ENCODE peak calls at places on chromosomes 6 and 20, in six cellular contexts. V, K, J, X, Q and Z are unnamed samples.

GRCh38 chr6:104143757-104144156 is 716.0 kb downstream of the HACE1 start:
- DNase-seq in V (no peak), K (no peak), J (no peak), X (no peak), Q (no peak), Z (no peak)

GRCh38 chr6:44367686-44368085 is 19.8 kb upstream of the CDC5L start:
- DNase-seq in V (no peak), K (no peak), J (no peak), X (no peak), Q (no peak), Z (no peak)

GRCh38 chr6:125153541-125154183 is at the start of gene TPD52L1:
- DNase-seq in V (peak; percentile 66), K (peak; percentile 47), J (peak; percentile 59), X (peak; percentile 93), Q (no peak), Z (peak; percentile 65)

GRCh38 chr6:28207244-28208179 is 17.6 kb upstream of the ZSCAN9 start:
- DNase-seq in V (no peak), K (no peak), J (peak; percentile 31), X (no peak), Q (no peak), Z (no peak)

GRCh38 chr6:68951350-68951749 is 316.3 kb downstream of the ADGRB3 start:
- DNase-seq in V (no peak), K (no peak), J (no peak), X (peak; percentile 9), Q (no peak), Z (no peak)

GRCh38 chr20:57899554-57899953 is 189.7 kb upstream of the PMEPA1 start:
- DNase-seq in V (no peak), K (no peak), J (no peak), X (no peak), Q (no peak), Z (no peak)

GRCh38 chr20:50151034-50151743 is 2.3 kb downstream of the PEDS1 start:
- DNase-seq in V (no peak), K (no peak), J (no peak), X (peak; percentile 55), Q (no peak), Z (no peak)

GRCh38 chr6:15329154-15329781 is 83.4 kb downstream of the JARID2 start:
- DNase-seq in V (no peak), K (no peak), J (no peak), X (no peak), Q (no peak), Z (no peak)

GRCh38 chr6:11769816-11770545 is 8.6 kb downstream of the ADTRP start:
- DNase-seq in V (no peak), K (no peak), J (no peak), X (peak; percentile 45), Q (no peak), Z (no peak)

GRCh38 chr6:170203212-170203611 is 87.7 kb downstream of the DLL1 start:
- DNase-seq in V (no peak), K (no peak), J (no peak), X (no peak), Q (no peak), Z (no peak)

GRCh38 chr20:55375920-55376319 is 629.4 kb downstream of the CBLN4 start:
- DNase-seq in V (no peak), K (no peak), J (no peak), X (no peak), Q (no peak), Z (no peak)

GRCh38 chr20:48544402-48545333 is 283.1 kb downstream of the PREX1 start:
- DNase-seq in V (no peak), K (no peak), J (no peak), X (no peak), Q (no peak), Z (no peak)

GRCh38 chr6:32843979-32844838 is at the start of gene PSMB8:
- DNase-seq in V (peak; percentile 96), K (peak; percentile 88), J (peak; percentile 80), X (peak; percentile 91), Q (peak; percentile 98), Z (peak; percentile 81)
- TF ChIP-seq POLR2A in V (peak; percentile 61), K (peak; percentile 75), J (peak; percentile 94), X (no peak), Q (peak; percentile 81), Z (peak; percentile 91)

GRCh38 chr6:474454-475185 is 83.1 kb downstream of the IRF4 start:
- DNase-seq in V (no peak), K (no peak), J (peak; percentile 69), X (peak; percentile 18), Q (peak; percentile 59), Z (peak; percentile 72)
- TF ChIP-seq TAF1 in V (no peak), K (no peak), J (no peak), X (no peak), Q (no peak), Z (no peak)

GRCh38 chr6:13711384-13711725 is 280 bp downstream of the RANBP9 start:
- DNase-seq in V (no peak), K (no peak), J (no peak), X (no peak), Q (no peak), Z (no peak)

GRCh38 chr6:13708679-13709261 is 2.9 kb downstream of the RANBP9 start:
- DNase-seq in V (no peak), K (no peak), J (no peak), X (peak; percentile 23), Q (no peak), Z (no peak)

GRCh38 chr6:13711726-13712484 is at the start of gene RANBP9:
- DNase-seq in V (peak; percentile 84), K (peak; percentile 71), J (peak; percentile 70), X (peak; percentile 93), Q (peak; percentile 43), Z (peak; percentile 77)

GRCh38 chr6:13710552-13711383 is 867 bp downstream of the RANBP9 start:
- DNase-seq in V (peak; percentile 67), K (no peak), J (peak; percentile 27), X (peak; percentile 74), Q (no peak), Z (peak; percentile 33)

DNA sequence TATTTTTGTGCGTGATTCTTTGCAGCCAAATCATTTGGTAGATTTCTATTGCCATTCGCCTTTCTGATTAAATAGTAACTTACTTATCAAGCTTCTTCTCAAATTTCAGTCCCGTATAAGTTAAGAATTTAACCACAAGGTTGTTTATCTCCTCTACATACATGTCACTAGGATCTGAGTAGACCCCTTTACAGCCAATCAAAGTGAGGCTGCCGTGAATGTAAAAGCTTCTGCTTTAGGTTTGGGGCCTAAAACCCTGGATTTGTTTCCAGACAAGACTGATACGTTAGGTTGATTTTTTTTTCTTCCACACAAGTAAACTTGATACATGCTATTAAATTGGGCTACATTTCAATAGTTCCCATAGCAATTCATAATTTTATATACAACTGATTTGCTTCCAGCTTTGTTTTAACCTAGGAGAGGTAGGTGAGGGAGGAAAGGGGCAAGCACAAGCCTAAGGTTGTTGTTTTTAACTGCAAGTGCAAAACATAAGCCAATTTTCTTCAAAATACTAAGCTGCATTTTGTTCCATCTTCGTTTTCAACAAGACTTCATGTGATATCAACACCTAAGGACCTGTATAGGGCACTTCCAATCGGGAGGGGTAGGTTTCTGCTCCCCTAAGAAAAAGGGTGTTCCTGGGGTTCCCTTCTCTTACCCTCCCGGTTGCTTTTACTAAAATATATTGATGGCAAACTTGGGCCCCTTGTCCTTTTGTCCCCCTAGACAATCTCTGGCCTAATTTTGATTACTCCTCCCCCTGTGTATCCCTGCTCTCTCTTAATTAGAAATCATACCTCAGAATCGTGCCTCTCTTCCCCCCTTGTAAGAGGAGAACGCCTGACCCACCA is 1.7 kb downstream of the RANBP9 start:
- DNase-seq in V (peak; percentile 54), K (no peak), J (no peak), X (peak; percentile 78), Q (no peak), Z (no peak)
- TF ChIP-seq POLR2A in V (no peak), K (no peak), J (no peak), X (no peak), Q (no peak), Z (no peak)

DNA sequence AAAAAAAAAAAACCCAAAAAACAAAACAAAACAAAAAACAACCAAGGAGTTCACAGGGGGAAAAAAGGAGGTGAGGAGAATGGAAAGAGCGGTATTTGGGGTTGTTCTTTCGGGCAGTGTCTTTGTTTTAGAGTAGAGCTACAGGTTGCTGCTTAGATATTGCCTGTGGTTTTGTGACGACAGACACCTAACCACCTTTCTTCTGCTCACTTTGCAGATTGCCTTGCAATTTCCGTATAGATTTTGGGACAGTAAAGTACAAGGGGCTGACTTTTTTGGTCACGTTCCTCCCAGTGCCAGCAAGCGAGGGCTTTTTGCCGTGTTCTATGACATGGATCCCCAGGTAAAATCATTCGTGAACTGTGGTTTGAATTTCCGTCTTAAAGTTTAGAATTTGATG is 50.9 kb downstream of the DEK start:
- DNase-seq in V (no peak), K (no peak), J (no peak), X (no peak), Q (no peak), Z (no peak)
- TF ChIP-seq TAF1 in V (no peak), K (no peak), J (no peak), X (no peak), Q (no peak), Z (no peak)

GRCh38 chr6:35496851-35497570 is at the start of gene TEAD3:
- DNase-seq in V (peak; percentile 69), K (no peak), J (peak; percentile 91), X (peak; percentile 82), Q (no peak), Z (peak; percentile 89)

GRCh38 chr6:35496036-35496850 is 636 bp downstream of the TEAD3 start:
- DNase-seq in V (peak; percentile 43), K (no peak), J (no peak), X (peak; percentile 74), Q (no peak), Z (no peak)

GRCh38 chr6:35498407-35499045 is 1.6 kb upstream of the TEAD3 start:
- DNase-seq in V (no peak), K (no peak), J (no peak), X (peak; percentile 71), Q (no peak), Z (no peak)

GRCh38 chr6:35499372-35499771 is 2.5 kb upstream of the TEAD3 start:
- DNase-seq in V (no peak), K (no peak), J (no peak), X (no peak), Q (no peak), Z (no peak)

DNA sequence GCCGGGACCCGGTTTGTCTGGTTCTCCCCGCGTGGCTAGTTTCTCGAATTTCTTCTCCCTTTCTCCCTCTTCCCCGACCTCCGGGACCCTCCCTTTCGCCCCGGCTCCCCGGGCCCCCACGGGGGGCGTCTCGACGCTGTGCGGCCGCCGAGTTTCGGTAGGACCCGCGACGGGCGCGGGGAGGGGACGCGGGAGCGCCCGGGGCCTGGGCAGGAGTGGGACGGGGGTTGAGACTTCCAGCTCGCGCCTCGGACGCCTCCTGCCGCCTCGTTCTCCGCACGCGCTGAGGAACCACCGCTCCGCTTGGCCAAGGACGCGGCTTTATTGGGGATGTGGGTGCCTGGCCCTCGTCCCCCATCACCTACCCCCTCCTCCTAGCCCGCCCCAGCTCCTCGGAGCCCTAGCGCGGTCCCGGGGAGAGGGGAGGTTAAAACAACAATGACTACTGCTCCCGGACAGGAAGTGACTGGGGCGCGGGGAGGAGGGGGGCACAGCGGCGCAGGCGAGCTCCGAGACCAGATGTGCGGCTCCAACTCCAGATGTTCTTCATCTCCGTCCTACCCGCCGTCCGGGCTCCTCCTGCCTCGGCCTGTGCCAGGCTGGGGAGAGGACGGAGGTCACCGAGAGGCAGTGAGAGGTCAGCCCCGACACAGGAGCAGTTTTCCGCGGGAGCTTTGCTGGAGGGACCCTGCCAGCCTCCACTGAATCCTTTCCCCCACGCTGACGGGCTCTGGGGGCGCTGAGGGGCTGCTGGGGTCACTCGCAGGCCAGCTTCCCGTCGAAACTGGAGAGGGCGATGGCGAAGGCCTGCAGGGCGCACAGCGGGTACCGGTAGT is 910 bp upstream of the TEAD3 start:
- DNase-seq in V (peak; percentile 47), K (no peak), J (no peak), X (peak; percentile 83), Q (no peak), Z (peak; percentile 57)
- TF ChIP-seq POLR2A in V (no peak), K (no peak), J (no peak), X (peak; percentile 84), Q (no peak), Z (no peak)